ENCODE peak calls at places on chromosomes 6 and 20, in five cellular contexts. G is H9, V is neuronal stem cell, K is mesenchymal stem cell, M is H1. X is an unnamed sample. For H3K4me1, the result is how much of the 10 kb centered on the place peaks cover.

GRCh38 chr6:113019176-113019575 is 672.0 kb downstream of the RFPL4B start:
- DNase-seq in M (no peak), G (no peak), K (no peak), V (no peak), X (no peak)

GRCh38 chr6:53302678-53303360 is 45.9 kb downstream of the ELOVL5 start:
- DNase-seq in K (peak), V (no peak), M (no peak), G (no peak), X (no peak)

GRCh38 chr6:90870561-90870960 is 283.7 kb upstream of the MAP3K7 start:
- DNase-seq in V (no peak), M (no peak), G (no peak), K (no peak), X (peak)

GRCh38 chr6:46203388-46203787 is 32.6 kb upstream of the ENPP5 start:
- DNase-seq in G (no peak), M (no peak), K (no peak), V (no peak), X (no peak)

GRCh38 chr6:40640591-40641293 is 53.6 kb upstream of the LRFN2 start:
- DNase-seq in G (no peak), K (no peak), V (no peak), M (no peak), X (no peak)

GRCh38 chr6:6972456-6972855 is 135.3 kb upstream of the RREB1 start:
- DNase-seq in G (no peak), V (no peak), M (no peak), K (peak), X (peak)

GRCh38 chr6:4861564-4861963 is 85.4 kb downstream of the CDYL start:
- DNase-seq in G (no peak), M (no peak), K (no peak), V (no peak), X (no peak)

GRCh38 chr20:23967616-23967979 is 21.0 kb downstream of the GGTLC1 start:
- DNase-seq in G (no peak), M (no peak), K (no peak), V (no peak), X (no peak)

GRCh38 chr6:42136508-42137191 is 5.8 kb downstream of the C6orf132 start:
- DNase-seq in V (peak), G (peak), K (peak), M (peak), X (peak)

GRCh38 chr20:50027611-50028105 is 44.9 kb downstream of the SNAI1 start:
- DNase-seq in M (no peak), K (peak), G (no peak), V (no peak), X (no peak)

GRCh38 chr20:63137851-63138415 is 78.0 kb downstream of the YTHDF1 start:
- DNase-seq in G (no peak), V (no peak), M (no peak), K (no peak), X (no peak)

GRCh38 chr6:13655700-13656099 is 40.6 kb downstream of the NOL7 start:
- DNase-seq in V (no peak), M (no peak), K (no peak), G (no peak), X (no peak)

GRCh38 chr6:136706431-136706830 is 85.8 kb downstream of the MAP3K5 start:
- DNase-seq in G (no peak), M (no peak), V (no peak), K (no peak), X (no peak)

GRCh38 chr6:168377481-168377850 is 57.9 kb upstream of the DACT2 start:
- DNase-seq in K (no peak), V (no peak), G (no peak), M (no peak), X (no peak)

GRCh38 chr6:16921399-16922110 is 160.3 kb upstream of the ATXN1 start:
- DNase-seq in M (no peak), G (no peak), V (no peak), K (peak), X (no peak)

GRCh38 chr6:69784595-69785377 is 12.0 kb downstream of the LMBRD1 start:
- DNase-seq in K (no peak), V (no peak), G (no peak), M (no peak), X (no peak)

GRCh38 chr20:13644010-13644409 is 5.3 kb upstream of the TASP1 start:
- DNase-seq in G (no peak), V (no peak), M (no peak), K (peak), X (no peak)

GRCh38 chr6:145647602-145648001 is 87.7 kb downstream of the EPM2A start:
- DNase-seq in V (no peak), K (no peak), G (no peak), M (no peak), X (no peak)
- H3K4me1 ChIP-seq in V (under half), K (under half), G (under half), M (under half), X (under half)

DNA sequence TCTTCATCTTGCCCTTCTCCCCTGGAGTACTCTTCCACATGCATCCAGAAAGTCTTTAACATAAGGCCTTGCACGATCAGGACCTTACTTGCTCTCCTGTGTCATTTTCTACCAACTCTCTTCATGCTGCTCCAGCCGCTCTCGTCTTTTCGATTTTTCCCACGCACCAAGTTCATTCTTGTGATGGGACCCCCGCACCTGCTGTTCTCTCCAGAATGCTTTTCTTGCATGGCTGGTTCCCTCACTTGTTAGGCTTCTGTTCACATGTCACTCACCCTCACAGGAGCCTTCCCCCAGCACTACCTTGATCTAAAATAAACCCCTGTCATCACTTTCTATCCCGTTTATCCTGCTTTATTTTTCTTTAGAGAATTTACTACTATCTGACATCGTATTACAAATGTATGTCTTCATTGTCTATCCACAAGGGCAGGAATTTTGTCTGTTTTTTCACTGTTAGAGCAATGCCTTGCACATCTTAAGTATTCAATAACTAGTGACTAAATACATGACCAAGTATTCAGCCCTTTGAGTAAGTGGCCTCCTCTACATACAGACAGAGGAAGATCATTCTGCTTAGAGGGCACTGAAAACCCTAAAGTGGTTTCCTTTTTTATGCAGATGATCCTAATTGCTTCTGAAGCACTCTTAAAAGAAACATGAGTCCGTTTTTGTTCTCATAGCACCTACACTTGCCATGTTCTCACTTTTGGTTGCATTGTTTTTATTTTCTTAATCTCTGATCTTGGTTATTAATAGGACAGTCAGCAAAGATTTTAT is 166.9 kb downstream of the SLC16A10 start:
- DNase-seq in G (peak), V (no peak), M (no peak), K (no peak), X (no peak)
- H2BK12ac ChIP-seq in G (no peak), V (no peak), M (peak), K (no peak), X (no peak)

GRCh38 chr6:11196511-11197174 is 35.8 kb downstream of the NEDD9 start:
- DNase-seq in M (no peak), G (no peak), K (peak), V (peak), X (no peak)
- H3K4me1 ChIP-seq in M (under half), G (under half), K (under half), V (under half), X (under half)

GRCh38 chr6:11214438-11214837 is 18.0 kb downstream of the NEDD9 start:
- DNase-seq in V (no peak), K (no peak), M (no peak), G (no peak), X (no peak)
- H2BK12ac ChIP-seq in V (no peak), K (no peak), M (no peak), G (no peak), X (no peak)

GRCh38 chr6:35037289-35038038 is 103.7 kb downstream of the TCP11 start:
- DNase-seq in V (no peak), G (no peak), M (no peak), K (no peak), X (no peak)

GRCh38 chr6:35034411-35035171 is 106.5 kb downstream of the TCP11 start:
- DNase-seq in V (no peak), G (peak), K (no peak), M (no peak), X (no peak)

GRCh38 chr6:35035481-35036030 is 105.6 kb downstream of the TCP11 start:
- DNase-seq in V (no peak), M (no peak), K (no peak), G (no peak), X (no peak)

GRCh38 chr6:35036828-35037095 is 104.4 kb downstream of the TCP11 start:
- DNase-seq in G (no peak), M (no peak), K (no peak), V (no peak), X (no peak)

DNA sequence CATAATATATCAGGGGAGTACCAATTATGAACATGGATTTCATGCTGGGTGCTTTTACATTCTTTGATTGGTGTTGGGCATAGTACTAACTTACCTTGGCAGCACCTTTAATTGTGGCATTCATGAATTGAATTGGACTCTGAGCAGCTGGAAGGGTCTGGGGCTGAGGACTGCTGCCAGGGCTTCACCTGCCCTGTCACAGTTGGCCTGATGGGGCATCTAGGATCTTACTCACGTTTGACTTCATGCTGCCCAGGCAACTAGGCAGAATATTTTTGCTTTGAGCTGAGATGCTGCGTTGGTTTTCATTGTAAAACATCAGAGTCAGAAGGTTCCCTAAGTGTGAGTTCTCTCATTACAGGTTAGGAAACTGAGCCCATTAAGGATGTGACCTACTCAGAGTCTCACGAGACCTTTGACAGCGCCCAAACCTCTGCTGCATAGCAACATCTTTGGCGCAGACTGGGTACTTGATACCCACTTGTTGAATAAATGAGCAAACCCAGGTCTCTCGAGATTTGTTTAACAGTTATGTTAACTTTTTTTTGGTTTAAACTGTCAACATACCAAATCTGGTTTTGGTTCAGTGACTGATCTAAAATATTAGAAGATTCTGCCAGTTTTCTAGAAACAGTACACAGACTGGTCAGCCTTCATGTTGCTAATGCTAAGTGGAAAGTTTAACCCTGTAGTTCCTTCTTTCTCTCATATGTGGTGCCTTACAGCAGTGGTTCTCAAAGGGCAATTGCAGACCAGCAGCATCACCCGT is 104.9 kb downstream of the TCP11 start:
- DNase-seq in M (no peak), V (no peak), K (no peak), G (no peak), X (no peak)
- H3K4me1 ChIP-seq in M (under half), V (under half), K (under half), G (under half), X (under half)

GRCh38 chr6:2626381-2626780 is 124.3 kb downstream of the MYLK4 start:
- DNase-seq in M (no peak), V (no peak), G (no peak), K (peak), X (no peak)

GRCh38 chr6:2622683-2623082 is 128.0 kb downstream of the MYLK4 start:
- DNase-seq in G (no peak), M (no peak), V (no peak), K (no peak), X (no peak)

GRCh38 chr6:2625581-2625980 is 125.1 kb downstream of the MYLK4 start:
- DNase-seq in G (no peak), V (no peak), M (no peak), K (peak), X (no peak)

GRCh38 chr6:2623348-2623747 is 127.4 kb downstream of the MYLK4 start:
- DNase-seq in M (no peak), G (no peak), V (no peak), K (no peak), X (no peak)

GRCh38 chr6:2624177-2624576 is 126.5 kb downstream of the MYLK4 start:
- DNase-seq in V (no peak), G (no peak), K (no peak), M (no peak), X (no peak)
- H2BK12ac ChIP-seq in V (no peak), G (no peak), K (no peak), M (no peak), X (no peak)

X was measured in trophoblast cell.